ENCODE peak calls at places on chromosome 6, in six cellular contexts. V is BE2C, I is Calu3, B is activated T-cell treated with anti-CD3 and anti-CD28 coated beads for 1 hour, N is neural crest cell, R is body of pancreas. O is an unnamed sample.

GRCh38 chr6:88868559-88868860 is 94.9 kb downstream of the RNGTT start:
- DNase-seq in R (no peak), N (no peak), B (no peak), V (no peak), I (no peak), O (no peak)

GRCh38 chr6:5457036-5457435 is 195.7 kb downstream of the FARS2 start:
- DNase-seq in N (no peak), R (peak; percentile 18), V (no peak), B (no peak), I (peak; percentile 10), O (no peak)

GRCh38 chr6:38477680-38478260 is 162.0 kb downstream of the BTBD9 start:
- DNase-seq in V (no peak), I (no peak), R (no peak), B (no peak), N (no peak), O (no peak)

GRCh38 chr6:100420711-100421110 is 44.0 kb downstream of the SIM1 start:
- DNase-seq in V (no peak), R (no peak), I (no peak), N (no peak), B (no peak), O (no peak)

GRCh38 chr6:180295-180694 is 112.0 kb upstream of the DUSP22 start:
- DNase-seq in N (no peak), R (no peak), V (no peak), B (no peak), I (no peak), O (peak; percentile 25)

GRCh38 chr6:29516108-29516507 is 28.4 kb upstream of the MAS1L start:
- DNase-seq in N (no peak), R (no peak), I (peak; percentile 65), V (no peak), B (peak; percentile 5), O (peak; percentile 6)

GRCh38 chr6:77474973-77475372 is 11.7 kb upstream of the HTR1B start:
- DNase-seq in B (no peak), I (no peak), N (no peak), V (no peak), R (no peak), O (no peak)

GRCh38 chr6:36592221-36592655 is 1.9 kb upstream of the SRSF3 start:
- DNase-seq in V (no peak), B (no peak), R (no peak), N (no peak), I (no peak), O (peak; percentile 57)

GRCh38 chr6:146191600-146191999 is 162.7 kb downstream of the GRM1 start:
- DNase-seq in I (no peak), B (no peak), R (no peak), V (no peak), N (no peak), O (no peak)

GRCh38 chr6:94245395-94245794 is 826.0 kb upstream of the EPHA7 start:
- DNase-seq in V (no peak), I (no peak), R (no peak), B (no peak), N (no peak), O (no peak)